ENCODE peak calls at places on chromosomes 4 and X, in four cellular contexts. Q is activated T-cell treated with anti-CD3 and anti-CD28 coated beads, Interleukin-2, amount 50 U/mL, for 4 hours; G is left ventricle myocardium superior; B is activated CD4-positive, alpha-beta T cell treated with anti-CD3 and anti-CD28 coated beads, Interleukin-2, amount 50 U/mL, for 1 hour. D is an unnamed sample.
A peak's percentile ranks its signal among the peaks of the same experiment; 100 is the strongest.

GRCh38 chr4:76447326-76447954 is 12.4 kb downstream of the SHROOM3 start:
- DNase-seq in Q (no peak), G (no peak), B (no peak), D (no peak)

GRCh38 chr4:108547682-108548081 is 72.7 kb upstream of the RPL34 start:
- DNase-seq in Q (no peak), G (no peak), B (no peak), D (no peak)

GRCh38 chr4:84652478-84652877 is 69.6 kb downstream of the CDS1 start:
- DNase-seq in Q (no peak), G (no peak), B (no peak), D (no peak)

GRCh38 chr4:94395541-94395940 is 52.9 kb upstream of the HPGDS start:
- DNase-seq in Q (no peak), G (no peak), B (no peak), D (no peak)

GRCh38 chr4:157741642-157742041 is 431.2 kb downstream of the GASK1B start:
- DNase-seq in Q (no peak), G (no peak), B (no peak), D (no peak)

GRCh38 chrX:17174671-17175070 is 200.3 kb upstream of the NHS start:
- DNase-seq in Q (no peak), G (peak; percentile 80), B (no peak), D (no peak)

GRCh38 chr4:57763070-57763469 is 652.9 kb upstream of the IGFBP7 start:
- DNase-seq in Q (no peak), G (no peak), B (no peak), D (no peak)

GRCh38 chr4:187586892-187587291 is 408.7 kb upstream of the ZFP42 start:
- DNase-seq in Q (no peak), G (no peak), B (no peak), D (no peak)

GRCh38 chr4:148653681-148654080 is 211.5 kb upstream of the NR3C2 start:
- DNase-seq in Q (no peak), G (no peak), B (no peak), D (no peak)

GRCh38 chr4:985123-985830 is 1.6 kb upstream of the IDUA start:
- DNase-seq in Q (peak; percentile 68), G (peak; percentile 88), B (peak; percentile 72), D (peak; percentile 65)